ENCODE peak calls at places on chromosomes 16 and 17, in ten cellular contexts. One of them, this sample, is unnamed. For H3K4me1, the result is how much of the 10 kb centered on the place peaks cover.

GRCh38 chr16:83574388-83574787 is 233.4 kb upstream of the HSBP1 start:
- DNase-seq in mammary epithelial cell: peak
- DNase-seq in upper lobe of right lung: no peak
- DNase-seq in left ventricle myocardium inferior: no peak
- DNase-seq in SJSA1: no peak
- DNase-seq in pancreas: no peak
- DNase-seq in sigmoid colon: no peak
- DNase-seq in Peyer's patch: no peak
- DNase-seq in uterus: no peak
- DNase-seq in GM23248: peak
- DNase-seq in this sample: no peak

GRCh38 chr16:89062389-89063345 is 31.0 kb upstream of the ACSF3 start:
- DNase-seq in sigmoid colon: no peak
- DNase-seq in GM23248: no peak
- DNase-seq in Peyer's patch: no peak
- DNase-seq in left ventricle myocardium inferior: no peak
- DNase-seq in SJSA1: no peak
- DNase-seq in pancreas: no peak
- DNase-seq in upper lobe of right lung: no peak
- DNase-seq in mammary epithelial cell: no peak
- DNase-seq in uterus: no peak
- DNase-seq in this sample: no peak

GRCh38 chr17:80292557-80292956 is 31.9 kb downstream of the RNF213 start:
- DNase-seq in SJSA1: no peak
- DNase-seq in upper lobe of right lung: no peak
- DNase-seq in mammary epithelial cell: no peak
- DNase-seq in GM23248: no peak
- DNase-seq in left ventricle myocardium inferior: no peak
- DNase-seq in Peyer's patch: no peak
- DNase-seq in uterus: no peak
- DNase-seq in sigmoid colon: no peak
- DNase-seq in pancreas: no peak
- DNase-seq in this sample: no peak

GRCh38 chr16:73371584-73372319 is 323.8 kb upstream of the ZFHX3 start:
- DNase-seq in pancreas: no peak
- DNase-seq in SJSA1: no peak
- DNase-seq in GM23248: no peak
- DNase-seq in uterus: no peak
- DNase-seq in Peyer's patch: no peak
- DNase-seq in mammary epithelial cell: no peak
- DNase-seq in left ventricle myocardium inferior: no peak
- DNase-seq in sigmoid colon: no peak
- DNase-seq in upper lobe of right lung: no peak
- DNase-seq in this sample: no peak

GRCh38 chr16:4081577-4082021 is 34.6 kb downstream of the ADCY9 start:
- DNase-seq in uterus: no peak
- DNase-seq in pancreas: no peak
- DNase-seq in upper lobe of right lung: no peak
- DNase-seq in GM23248: peak
- DNase-seq in SJSA1: no peak
- DNase-seq in Peyer's patch: no peak
- DNase-seq in mammary epithelial cell: no peak
- DNase-seq in sigmoid colon: no peak
- DNase-seq in left ventricle myocardium inferior: no peak
- DNase-seq in this sample: peak

GRCh38 chr16:15689290-15689689 is 39.2 kb downstream of the NDE1 start:
- DNase-seq in Peyer's patch: no peak
- DNase-seq in left ventricle myocardium inferior: no peak
- DNase-seq in GM23248: peak
- DNase-seq in mammary epithelial cell: no peak
- DNase-seq in sigmoid colon: no peak
- DNase-seq in pancreas: no peak
- DNase-seq in upper lobe of right lung: no peak
- DNase-seq in uterus: no peak
- DNase-seq in SJSA1: no peak
- DNase-seq in this sample: no peak

GRCh38 chr17:43661699-43662431 is at the start of gene MEOX1:
- DNase-seq in pancreas: no peak
- DNase-seq in uterus: no peak
- DNase-seq in left ventricle myocardium inferior: no peak
- DNase-seq in mammary epithelial cell: peak
- DNase-seq in GM23248: peak
- DNase-seq in Peyer's patch: no peak
- DNase-seq in upper lobe of right lung: no peak
- DNase-seq in sigmoid colon: no peak
- DNase-seq in SJSA1: no peak
- DNase-seq in this sample: no peak

GRCh38 chr16:16830973-16831372 is 452.0 kb downstream of the NPIPA7 start:
- DNase-seq in SJSA1: no peak
- DNase-seq in GM23248: no peak
- DNase-seq in uterus: no peak
- DNase-seq in upper lobe of right lung: no peak
- DNase-seq in pancreas: no peak
- DNase-seq in sigmoid colon: no peak
- DNase-seq in left ventricle myocardium inferior: no peak
- DNase-seq in Peyer's patch: no peak
- DNase-seq in mammary epithelial cell: no peak
- DNase-seq in this sample: no peak

GRCh38 chr17:50356418-50356817 is 10.5 kb downstream of the XYLT2 start:
- DNase-seq in GM23248: no peak
- DNase-seq in uterus: no peak
- DNase-seq in sigmoid colon: peak
- DNase-seq in SJSA1: no peak
- DNase-seq in mammary epithelial cell: no peak
- DNase-seq in Peyer's patch: no peak
- DNase-seq in pancreas: peak
- DNase-seq in left ventricle myocardium inferior: no peak
- DNase-seq in upper lobe of right lung: no peak
- DNase-seq in this sample: no peak

GRCh38 chr17:57649731-57650484 is 95.2 kb downstream of the CCDC182 start:
- DNase-seq in upper lobe of right lung: no peak
- DNase-seq in uterus: no peak
- DNase-seq in GM23248: peak
- DNase-seq in Peyer's patch: no peak
- DNase-seq in sigmoid colon: no peak
- DNase-seq in left ventricle myocardium inferior: no peak
- DNase-seq in mammary epithelial cell: no peak
- DNase-seq in pancreas: no peak
- DNase-seq in SJSA1: no peak
- DNase-seq in this sample: no peak

GRCh38 chr17:49020609-49021008 is 23.4 kb downstream of the IGF2BP1 start:
- DNase-seq in sigmoid colon: no peak
- DNase-seq in SJSA1: no peak
- DNase-seq in uterus: no peak
- DNase-seq in GM23248: no peak
- DNase-seq in Peyer's patch: no peak
- DNase-seq in left ventricle myocardium inferior: no peak
- DNase-seq in upper lobe of right lung: no peak
- DNase-seq in pancreas: no peak
- DNase-seq in mammary epithelial cell: no peak
- DNase-seq in this sample: no peak

GRCh38 chr17:42530952-42531454 is 5.0 kb upstream of the NAGLU start:
- DNase-seq in pancreas: no peak
- DNase-seq in mammary epithelial cell: no peak
- DNase-seq in upper lobe of right lung: no peak
- DNase-seq in SJSA1: no peak
- DNase-seq in Peyer's patch: no peak
- DNase-seq in uterus: no peak
- DNase-seq in left ventricle myocardium inferior: no peak
- DNase-seq in GM23248: no peak
- DNase-seq in sigmoid colon: no peak
- DNase-seq in this sample: no peak

DNA sequence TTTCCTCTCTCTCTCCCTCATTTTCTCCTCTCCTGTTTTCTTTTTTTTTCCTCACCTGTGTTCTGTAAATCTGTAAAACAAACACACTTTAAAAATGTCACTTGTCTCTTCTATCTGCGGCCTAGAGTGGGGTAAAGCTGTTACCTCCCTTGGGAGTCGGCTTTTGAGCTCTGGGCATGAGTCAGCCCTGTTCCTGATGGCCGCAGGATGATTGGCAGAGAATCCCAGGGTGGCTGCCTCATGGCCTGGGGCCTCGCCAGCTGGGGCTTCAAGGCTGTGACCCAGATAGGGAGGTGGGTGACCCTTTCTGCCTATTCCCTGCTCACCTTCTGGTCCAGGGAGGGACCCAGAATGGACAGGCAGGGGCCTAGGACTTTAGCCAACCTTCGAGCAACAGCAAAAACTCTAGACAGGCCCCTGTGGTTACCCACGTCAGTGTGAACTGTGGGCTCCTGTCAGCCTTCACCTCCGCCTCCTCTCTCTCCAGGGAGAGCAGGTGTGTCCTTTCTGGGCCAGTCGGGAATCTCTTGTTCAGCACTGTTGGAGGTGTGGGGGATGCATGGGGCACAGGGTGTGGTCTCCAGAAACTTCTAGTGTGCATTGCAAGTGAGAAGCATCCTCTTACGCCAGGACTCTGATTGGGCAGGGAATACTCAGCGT is 87.4 kb downstream of the RAP1GAP2 start:
- DNase-seq in pancreas: peak
- DNase-seq in sigmoid colon: no peak
- DNase-seq in left ventricle myocardium inferior: peak
- DNase-seq in SJSA1: no peak
- DNase-seq in mammary epithelial cell: peak
- DNase-seq in upper lobe of right lung: no peak
- DNase-seq in GM23248: peak
- DNase-seq in Peyer's patch: no peak
- DNase-seq in uterus: no peak
- DNase-seq in this sample: no peak
- H3K4me1 ChIP-seq in pancreas: under half
- H3K4me1 ChIP-seq in sigmoid colon: under half
- H3K4me1 ChIP-seq in left ventricle myocardium inferior: under half
- H3K4me1 ChIP-seq in SJSA1: under half
- H3K4me1 ChIP-seq in mammary epithelial cell: under half
- H3K4me1 ChIP-seq in upper lobe of right lung: under half
- H3K4me1 ChIP-seq in GM23248: under half
- H3K4me1 ChIP-seq in Peyer's patch: under half
- H3K4me1 ChIP-seq in uterus: under half
- H3K4me1 ChIP-seq in this sample: under half

GRCh38 chr16:68972720-68973119 is 129.4 kb downstream of the TANGO6 start:
- DNase-seq in left ventricle myocardium inferior: no peak
- DNase-seq in Peyer's patch: peak
- DNase-seq in uterus: no peak
- DNase-seq in SJSA1: peak
- DNase-seq in upper lobe of right lung: no peak
- DNase-seq in mammary epithelial cell: peak
- DNase-seq in sigmoid colon: no peak
- DNase-seq in GM23248: peak
- DNase-seq in pancreas: no peak
- DNase-seq in this sample: no peak
- H3K27ac ChIP-seq in left ventricle myocardium inferior: no peak
- H3K27ac ChIP-seq in Peyer's patch: no peak
- H3K27ac ChIP-seq in uterus: no peak
- H3K27ac ChIP-seq in SJSA1: peak
- H3K27ac ChIP-seq in upper lobe of right lung: no peak
- H3K27ac ChIP-seq in mammary epithelial cell: no peak
- H3K27ac ChIP-seq in sigmoid colon: no peak
- H3K27ac ChIP-seq in GM23248: no peak
- H3K27ac ChIP-seq in pancreas: no peak
- H3K27ac ChIP-seq in this sample: no peak

DNA sequence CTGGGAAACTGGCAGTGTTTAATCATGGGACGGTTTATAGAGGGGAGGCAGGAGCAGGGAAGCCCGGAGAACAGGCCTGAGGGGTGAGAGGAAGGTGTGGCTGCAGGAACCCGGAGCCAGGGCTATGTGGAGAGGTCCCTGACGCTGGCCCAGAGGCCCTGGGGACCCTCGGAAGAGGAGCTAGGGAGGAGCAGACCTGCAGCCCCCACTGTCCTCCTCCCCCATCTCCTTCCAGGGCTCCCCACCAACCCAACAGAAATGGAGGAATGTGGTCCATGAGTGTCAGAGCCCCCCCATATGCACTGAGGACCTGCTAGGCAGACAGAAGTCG is 20.3 kb downstream of the TMEM235 start:
- DNase-seq in Peyer's patch: no peak
- DNase-seq in upper lobe of right lung: no peak
- DNase-seq in uterus: no peak
- DNase-seq in sigmoid colon: no peak
- DNase-seq in pancreas: no peak
- DNase-seq in mammary epithelial cell: no peak
- DNase-seq in SJSA1: no peak
- DNase-seq in left ventricle myocardium inferior: no peak
- DNase-seq in GM23248: no peak
- DNase-seq in this sample: no peak
- H3K4me1 ChIP-seq in Peyer's patch: under half
- H3K4me1 ChIP-seq in upper lobe of right lung: under half
- H3K4me1 ChIP-seq in uterus: under half
- H3K4me1 ChIP-seq in sigmoid colon: under half
- H3K4me1 ChIP-seq in pancreas: under half
- H3K4me1 ChIP-seq in mammary epithelial cell: under half
- H3K4me1 ChIP-seq in SJSA1: under half
- H3K4me1 ChIP-seq in left ventricle myocardium inferior: under half
- H3K4me1 ChIP-seq in GM23248: under half
- H3K4me1 ChIP-seq in this sample: under half

GRCh38 chr17:45345246-45345553 is 28.4 kb upstream of the MAP3K14 start:
- DNase-seq in SJSA1: no peak
- DNase-seq in pancreas: no peak
- DNase-seq in upper lobe of right lung: peak
- DNase-seq in uterus: no peak
- DNase-seq in GM23248: no peak
- DNase-seq in mammary epithelial cell: no peak
- DNase-seq in left ventricle myocardium inferior: peak
- DNase-seq in Peyer's patch: no peak
- DNase-seq in sigmoid colon: peak
- DNase-seq in this sample: no peak
- H3K27ac ChIP-seq in SJSA1: no peak
- H3K27ac ChIP-seq in pancreas: no peak
- H3K27ac ChIP-seq in upper lobe of right lung: peak
- H3K27ac ChIP-seq in uterus: peak
- H3K27ac ChIP-seq in GM23248: peak
- H3K27ac ChIP-seq in mammary epithelial cell: no peak
- H3K27ac ChIP-seq in left ventricle myocardium inferior: peak
- H3K27ac ChIP-seq in Peyer's patch: peak
- H3K27ac ChIP-seq in sigmoid colon: peak
- H3K27ac ChIP-seq in this sample: no peak

GRCh38 chr16:71915350-71915749 is 20.0 kb downstream of the IST1 start:
- DNase-seq in upper lobe of right lung: no peak
- DNase-seq in GM23248: no peak
- DNase-seq in Peyer's patch: no peak
- DNase-seq in SJSA1: no peak
- DNase-seq in left ventricle myocardium inferior: no peak
- DNase-seq in mammary epithelial cell: no peak
- DNase-seq in uterus: no peak
- DNase-seq in sigmoid colon: no peak
- DNase-seq in pancreas: no peak
- DNase-seq in this sample: no peak
- H3K4me1 ChIP-seq in upper lobe of right lung: under half
- H3K4me1 ChIP-seq in GM23248: under half
- H3K4me1 ChIP-seq in Peyer's patch: under half
- H3K4me1 ChIP-seq in SJSA1: under half
- H3K4me1 ChIP-seq in left ventricle myocardium inferior: half or more
- H3K4me1 ChIP-seq in mammary epithelial cell: under half
- H3K4me1 ChIP-seq in uterus: under half
- H3K4me1 ChIP-seq in sigmoid colon: half or more
- H3K4me1 ChIP-seq in pancreas: under half
- H3K4me1 ChIP-seq in this sample: under half

This sample was measured in right atrium auricular region.